ENCODE peak calls at places on chromosome 6, in six cellular contexts. D is breast epithelium, N is cardiac fibroblast, F is AG09309, Q is adrenal gland, Z is lung. B is an unnamed sample.

GRCh38 chr6:138541793-138542481 is 42.6 kb upstream of the NHSL1 start:
- DNase-seq in D (no peak), N (peak; percentile 40), F (no peak), Q (no peak), Z (no peak), B (no peak)

GRCh38 chr6:51303313-51303712 is 484.6 kb downstream of the TFAP2B start:
- DNase-seq in D (no peak), N (no peak), F (no peak), Q (no peak), Z (no peak), B (no peak)

GRCh38 chr6:72916298-72916697 is 294.4 kb downstream of the KCNQ5 start:
- DNase-seq in D (no peak), N (peak; percentile 26), F (no peak), Q (no peak), Z (no peak), B (no peak)

GRCh38 chr6:4128748-4129147 is 6.6 kb downstream of the ECI2 start:
- DNase-seq in D (no peak), N (peak; percentile 46), F (no peak), Q (no peak), Z (no peak), B (no peak)

GRCh38 chr6:105879902-105880547 is 206.1 kb upstream of the PRDM1 start:
- DNase-seq in D (no peak), N (no peak), F (peak; percentile 23), Q (peak; percentile 59), Z (no peak), B (no peak)

GRCh38 chr6:129280719-129281118 is 397.8 kb downstream of the LAMA2 start:
- DNase-seq in D (no peak), N (peak; percentile 8), F (no peak), Q (no peak), Z (no peak), B (no peak)

GRCh38 chr6:2235782-2236495 is 9.5 kb downstream of the GMDS start:
- DNase-seq in D (no peak), N (no peak), F (no peak), Q (no peak), Z (no peak), B (no peak)

GRCh38 chr6:161401910-161402309 is 128.0 kb upstream of the AGPAT4 start:
- DNase-seq in D (no peak), N (no peak), F (no peak), Q (no peak), Z (no peak), B (no peak)

GRCh38 chr6:117167520-117168271 is 97.7 kb upstream of the VGLL2 start:
- DNase-seq in D (no peak), N (no peak), F (no peak), Q (no peak), Z (no peak), B (peak; percentile 70)

GRCh38 chr6:35403544-35404442 is 48.3 kb upstream of the FANCE start:
- DNase-seq in D (no peak), N (no peak), F (no peak), Q (no peak), Z (no peak), B (no peak)

GRCh38 chr6:156840136-156840535 is 63.0 kb downstream of the ARID1B start:
- DNase-seq in D (no peak), N (peak; percentile 36), F (no peak), Q (no peak), Z (no peak), B (no peak)

GRCh38 chr6:54238407-54238806 is 69.8 kb upstream of the TINAG start:
- DNase-seq in D (no peak), N (peak; percentile 55), F (peak; percentile 86), Q (no peak), Z (no peak), B (peak; percentile 23)

GRCh38 chr6:143236151-143236788 is 175.6 kb downstream of the AIG1 start:
- DNase-seq in D (no peak), N (peak; percentile 8), F (peak; percentile 38), Q (peak; percentile 83), Z (no peak), B (no peak)

GRCh38 chr6:89941847-89942497 is 47.7 kb downstream of the GJA10 start:
- DNase-seq in D (no peak), N (no peak), F (no peak), Q (no peak), Z (no peak), B (no peak)

GRCh38 chr6:89888138-89888514 is 6.1 kb upstream of the GJA10 start:
- DNase-seq in D (no peak), N (no peak), F (no peak), Q (no peak), Z (no peak), B (no peak)

GRCh38 chr6:151765444-151765886 is 42.0 kb upstream of the ESR1 start:
- DNase-seq in D (no peak), N (peak; percentile 95), F (peak; percentile 76), Q (peak; percentile 67), Z (peak; percentile 42), B (peak; percentile 76)

GRCh38 chr6:93341900-93342613 is 77.3 kb downstream of the EPHA7 start:
- DNase-seq in D (no peak), N (no peak), F (no peak), Q (no peak), Z (no peak), B (no peak)

GRCh38 chr6:15357832-15358231 is 112.0 kb downstream of the JARID2 start:
- DNase-seq in D (no peak), N (no peak), F (no peak), Q (no peak), Z (no peak), B (no peak)

GRCh38 chr6:70673601-70674000 is 5.9 kb downstream of the SMAP1 start:
- DNase-seq in D (no peak), N (peak; percentile 46), F (no peak), Q (peak; percentile 10), Z (no peak), B (no peak)

GRCh38 chr6:87943191-87943590 is 104.5 kb upstream of the SPACA1 start:
- DNase-seq in D (no peak), N (no peak), F (no peak), Q (no peak), Z (peak; percentile 5), B (no peak)

GRCh38 chr6:135647521-135647920 is 150.0 kb upstream of the AHI1 start:
- DNase-seq in D (no peak), N (peak; percentile 4), F (no peak), Q (no peak), Z (no peak), B (no peak)

GRCh38 chr6:18327621-18328548 is 59.3 kb upstream of the RNF144B start:
- DNase-seq in D (no peak), N (no peak), F (no peak), Q (peak; percentile 12), Z (peak; percentile 37), B (no peak)

GRCh38 chr6:129567374-129567773 is 142.6 kb downstream of the ARHGAP18 start:
- DNase-seq in D (no peak), N (peak; percentile 62), F (no peak), Q (peak; percentile 31), Z (no peak), B (no peak)

GRCh38 chr6:32716396-32716795 is 24.8 kb upstream of the HLA-DQA2 start:
- DNase-seq in D (no peak), N (no peak), F (no peak), Q (no peak), Z (no peak), B (no peak)

GRCh38 chr6:136721467-136721866 is 70.8 kb downstream of the MAP3K5 start:
- DNase-seq in D (no peak), N (no peak), F (no peak), Q (no peak), Z (no peak), B (no peak)

GRCh38 chr6:130796313-130796905 is 30.8 kb upstream of the SMLR1 start:
- DNase-seq in D (no peak), N (peak; percentile 86), F (no peak), Q (no peak), Z (no peak), B (peak; percentile 55)

GRCh38 chr6:18845891-18846290 is 458.7 kb downstream of the RNF144B start:
- DNase-seq in D (no peak), N (no peak), F (no peak), Q (no peak), Z (no peak), B (no peak)

GRCh38 chr6:136647363-136647763 is 97.1 kb upstream of the MAP7 start:
- DNase-seq in D (no peak), N (peak; percentile 95), F (no peak), Q (peak; percentile 75), Z (no peak), B (peak; percentile 61)

GRCh38 chr6:147742445-147742844 is 234.0 kb downstream of the SAMD5 start:
- DNase-seq in D (no peak), N (no peak), F (no peak), Q (no peak), Z (no peak), B (no peak)

GRCh38 chr6:25442898-25443297 is 163.7 kb downstream of the CARMIL1 start:
- DNase-seq in D (no peak), N (no peak), F (no peak), Q (no peak), Z (no peak), B (no peak)

GRCh38 chr6:2807342-2808090 is 34.1 kb downstream of the SERPINB1 start:
- DNase-seq in D (no peak), N (no peak), F (no peak), Q (peak; percentile 29), Z (peak; percentile 27), B (no peak)

GRCh38 chr6:30101939-30102700 is 10.8 kb downstream of the TRIM31 start:
- DNase-seq in D (peak; percentile 89), N (peak; percentile 82), F (peak; percentile 38), Q (peak; percentile 95), Z (peak; percentile 88), B (peak; percentile 23)
- TF ChIP-seq CTCF in D (no peak), N (peak; percentile 8), F (peak; percentile 13), Q (no peak), Z (no peak), B (peak; percentile 10)

GRCh38 chr6:127073222-127073621 is 45.2 kb upstream of the RSPO3 start:
- DNase-seq in D (no peak), N (no peak), F (no peak), Q (no peak), Z (no peak), B (no peak)

DNA sequence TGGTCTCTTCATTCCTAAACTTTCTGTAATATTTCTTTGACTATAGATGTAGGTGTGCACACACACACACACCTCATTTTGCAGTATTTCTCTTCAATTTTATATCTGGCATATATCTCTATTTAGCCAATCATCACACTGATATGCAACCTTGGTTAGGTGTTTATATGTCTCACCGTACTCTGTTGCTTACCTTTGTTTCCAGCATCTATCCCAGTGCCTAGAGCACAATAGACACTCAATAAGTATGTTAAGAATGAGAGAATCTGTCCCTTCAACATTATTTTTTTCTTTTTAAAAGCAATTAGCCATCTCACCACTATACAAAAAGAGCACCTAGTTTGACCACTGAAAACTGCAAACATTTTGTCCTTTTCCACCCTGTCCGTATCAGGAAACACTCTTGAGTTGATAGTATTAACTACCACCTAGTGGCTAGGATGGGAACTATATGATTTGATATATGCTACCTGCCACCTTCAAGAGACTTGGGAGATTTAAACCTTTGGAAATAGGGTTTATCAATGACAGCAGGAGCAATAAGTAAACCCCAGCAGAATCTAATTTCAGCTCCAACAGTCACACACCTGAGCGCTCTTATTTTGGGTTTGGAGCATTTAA is 48.7 kb upstream of the RSPO3 start:
- DNase-seq in D (no peak), N (peak; percentile 70), F (no peak), Q (no peak), Z (no peak), B (peak; percentile 33)
- TF ChIP-seq CTCF in D (peak; percentile 17), N (peak; percentile 57), F (peak; percentile 51), Q (peak; percentile 9), Z (peak; percentile 1), B (peak; percentile 55)

GRCh38 chr6:47477497-47478232 is at the start of gene CD2AP:
- DNase-seq in D (peak; percentile 89), N (peak; percentile 84), F (no peak), Q (peak; percentile 88), Z (peak; percentile 89), B (peak; percentile 57)
- TF ChIP-seq CTCF in D (no peak), N (no peak), F (no peak), Q (no peak), Z (no peak), B (no peak)

GRCh38 chr6:168060521-168060931 is 18.5 kb downstream of the FRMD1 start:
- DNase-seq in D (no peak), N (peak; percentile 38), F (no peak), Q (peak; percentile 72), Z (no peak), B (peak; percentile 34)
- TF ChIP-seq CTCF in D (no peak), N (peak; percentile 47), F (peak; percentile 56), Q (no peak), Z (no peak), B (peak; percentile 72)

B was measured in astrocyte of the cerebellum.